ENCODE peak calls at places on chromosomes 6 and 20, in nine cellular contexts. F, Q, S, W, G, E, K, U and H are unnamed samples.

GRCh38 chr20:38275815-38276550 is 15.4 kb upstream of the KIAA1755 start:
- DNase-seq in F (no peak), Q (no peak), S (peak; percentile 67), W (peak; percentile 87), G (peak; percentile 22), E (no peak), K (no peak), U (no peak), H (no peak)

GRCh38 chr20:13212750-13213149 is 8.3 kb upstream of the ISM1 start:
- DNase-seq in F (no peak), Q (no peak), S (no peak), W (no peak), G (no peak), E (no peak), K (no peak), U (peak; percentile 44), H (no peak)

GRCh38 chr6:11089695-11090094 is 3.9 kb upstream of the SMIM13 start:
- DNase-seq in F (no peak), Q (no peak), S (no peak), W (no peak), G (no peak), E (no peak), K (no peak), U (no peak), H (no peak)

GRCh38 chr20:32477594-32478512 is 107.3 kb downstream of the NOL4L start:
- DNase-seq in F (no peak), Q (no peak), S (no peak), W (no peak), G (no peak), E (no peak), K (no peak), U (no peak), H (no peak)

GRCh38 chr6:73180718-73181619 is 44.3 kb downstream of the KHDC1L start:
- DNase-seq in F (no peak), Q (no peak), S (peak; percentile 62), W (peak; percentile 86), G (peak; percentile 72), E (peak; percentile 65), K (no peak), U (no peak), H (no peak)

GRCh38 chr6:117448011-117448410 is 22.3 kb upstream of the ROS1 start:
- DNase-seq in F (no peak), Q (no peak), S (no peak), W (no peak), G (no peak), E (no peak), K (no peak), U (no peak), H (no peak)

GRCh38 chr6:73942581-73942980 is 246.6 kb downstream of the CD109 start:
- DNase-seq in F (no peak), Q (no peak), S (peak; percentile 38), W (peak; percentile 20), G (peak; percentile 33), E (no peak), K (peak; percentile 25), U (no peak), H (no peak)

GRCh38 chr6:168301648-168302398 is 17.8 kb downstream of the DACT2 start:
- DNase-seq in F (no peak), Q (no peak), S (peak; percentile 63), W (peak; percentile 6), G (peak; percentile 76), E (peak; percentile 94), K (no peak), U (no peak), H (no peak)

GRCh38 chr6:35484921-35485392 is 11.9 kb downstream of the TEAD3 start:
- DNase-seq in F (no peak), Q (no peak), S (peak; percentile 9), W (no peak), G (no peak), E (no peak), K (no peak), U (no peak), H (no peak)

GRCh38 chr6:144283781-144284473 is 1.2 kb upstream of the UTRN start:
- DNase-seq in F (no peak), Q (no peak), S (no peak), W (peak; percentile 62), G (peak; percentile 26), E (no peak), K (no peak), U (no peak), H (no peak)

GRCh38 chr6:75135447-75135846 is 70.4 kb downstream of the COL12A1 start:
- DNase-seq in F (no peak), Q (no peak), S (no peak), W (no peak), G (no peak), E (no peak), K (no peak), U (no peak), H (no peak)

GRCh38 chr6:27795697-27796494 is 116.3 kb downstream of the OR2B2 start:
- DNase-seq in F (peak; percentile 19), Q (no peak), S (peak; percentile 83), W (peak; percentile 94), G (peak; percentile 90), E (peak; percentile 88), K (no peak), U (peak; percentile 68), H (peak; percentile 15)

GRCh38 chr6:47146426-47147174 is 104.5 kb upstream of the ADGRF1 start:
- DNase-seq in F (no peak), Q (no peak), S (no peak), W (peak; percentile 78), G (no peak), E (no peak), K (peak; percentile 33), U (no peak), H (no peak)

GRCh38 chr20:55057779-55058415 is 582.5 kb downstream of the DOK5 start:
- DNase-seq in F (no peak), Q (no peak), S (no peak), W (no peak), G (peak; percentile 1), E (no peak), K (peak; percentile 1), U (no peak), H (no peak)

GRCh38 chr6:46893648-46894047 is 28.1 kb downstream of the ADGRF5 start:
- DNase-seq in F (no peak), Q (no peak), S (no peak), W (no peak), G (no peak), E (no peak), K (no peak), U (no peak), H (no peak)

GRCh38 chr6:113540491-113540890 is 316.7 kb upstream of the MARCKS start:
- DNase-seq in F (no peak), Q (no peak), S (no peak), W (peak; percentile 28), G (no peak), E (no peak), K (no peak), U (no peak), H (no peak)

GRCh38 chr6:85126448-85127178 is 323.3 kb upstream of the NT5E start:
- DNase-seq in F (no peak), Q (no peak), S (peak; percentile 25), W (peak; percentile 73), G (peak; percentile 54), E (no peak), K (peak; percentile 42), U (peak; percentile 38), H (no peak)

GRCh38 chr6:119347466-119348307 is 1.9 kb downstream of the MAN1A1 start:
- DNase-seq in F (no peak), Q (peak; percentile 21), S (peak; percentile 26), W (no peak), G (no peak), E (peak; percentile 31), K (no peak), U (peak; percentile 59), H (no peak)

GRCh38 chr20:31861346-31862156 is 8.8 kb downstream of the DUSP15 start:
- DNase-seq in F (peak; percentile 61), Q (peak; percentile 95), S (no peak), W (peak; percentile 63), G (peak; percentile 73), E (peak; percentile 87), K (peak; percentile 63), U (peak; percentile 78), H (peak; percentile 33)

GRCh38 chr6:13027200-13027599 is 301.1 kb downstream of the TBC1D7 start:
- DNase-seq in F (no peak), Q (no peak), S (no peak), W (no peak), G (no peak), E (no peak), K (no peak), U (no peak), H (no peak)

GRCh38 chr20:61042501-61043385 is 209.3 kb upstream of the CDH4 start:
- DNase-seq in F (no peak), Q (no peak), S (no peak), W (no peak), G (no peak), E (no peak), K (no peak), U (no peak), H (no peak)

GRCh38 chr20:7989379-7989778 is 30.2 kb downstream of the TMX4 start:
- DNase-seq in F (no peak), Q (no peak), S (no peak), W (peak; percentile 17), G (no peak), E (no peak), K (no peak), U (no peak), H (no peak)

GRCh38 chr20:52447232-52447566 is 255.6 kb upstream of the ZFP64 start:
- DNase-seq in F (no peak), Q (no peak), S (peak; percentile 33), W (no peak), G (no peak), E (no peak), K (no peak), U (no peak), H (no peak)

GRCh38 chr20:3729378-3729777 is 3.1 kb upstream of the HSPA12B start:
- DNase-seq in F (no peak), Q (no peak), S (no peak), W (no peak), G (no peak), E (no peak), K (no peak), U (no peak), H (no peak)

GRCh38 chr6:2110504-2110903 is 134.9 kb downstream of the GMDS start:
- DNase-seq in F (no peak), Q (no peak), S (no peak), W (peak; percentile 77), G (peak; percentile 11), E (no peak), K (no peak), U (no peak), H (no peak)

GRCh38 chr6:100175814-100176275 is 181.8 kb upstream of the MCHR2 start:
- DNase-seq in F (no peak), Q (no peak), S (peak; percentile 12), W (peak; percentile 90), G (no peak), E (no peak), K (no peak), U (no peak), H (no peak)

GRCh38 chr6:134707342-134707982 is 242.4 kb downstream of the ALDH8A1 start:
- DNase-seq in F (no peak), Q (no peak), S (peak; percentile 27), W (peak; percentile 88), G (peak; percentile 18), E (peak; percentile 41), K (peak; percentile 42), U (no peak), H (no peak)

GRCh38 chr20:61706562-61706961 is 359.1 kb downstream of the TAF4 start:
- DNase-seq in F (no peak), Q (no peak), S (no peak), W (no peak), G (no peak), E (no peak), K (no peak), U (no peak), H (no peak)

GRCh38 chr20:14510341-14510740 is 172.9 kb upstream of the FLRT3 start:
- DNase-seq in F (no peak), Q (no peak), S (no peak), W (no peak), G (no peak), E (no peak), K (no peak), U (no peak), H (no peak)

GRCh38 chr6:32982702-32983492 is 14.5 kb downstream of the BRD2 start:
- DNase-seq in F (no peak), Q (no peak), S (no peak), W (no peak), G (no peak), E (no peak), K (no peak), U (no peak), H (no peak)

GRCh38 chr20:34268851-34269668 is 27.8 kb downstream of the ASIP start:
- DNase-seq in F (peak; percentile 26), Q (no peak), S (no peak), W (peak; percentile 48), G (peak; percentile 24), E (no peak), K (no peak), U (peak; percentile 34), H (no peak)